ENCODE peak calls at places on chromosome 5, in seven cellular contexts. J is skeletal muscle cell, P is frontal cortex, M is T-helper 17 cell, A is NCI-H460, C is NCI-H146, X is lung microvascular endothelial cell. E is an unnamed sample.

GRCh38 chr5:158874814-158875213 is 224.9 kb downstream of the EBF1 start:
- DNase-seq in J (no peak), P (no peak), M (no peak), A (no peak), C (no peak), X (peak), E (no peak)

GRCh38 chr5:143758750-143759149 is 53.2 kb upstream of the HMHB1 start:
- DNase-seq in J (no peak), P (no peak), M (no peak), A (no peak), C (no peak), X (no peak), E (no peak)

GRCh38 chr5:56833325-56833724 is 18.0 kb downstream of the MAP3K1 start:
- DNase-seq in J (no peak), P (no peak), M (no peak), A (no peak), C (peak), X (no peak), E (no peak)

GRCh38 chr5:147483197-147483790 is 26.6 kb downstream of the DPYSL3 start:
- DNase-seq in J (no peak), P (no peak), M (no peak), A (no peak), C (peak), X (peak), E (no peak)

GRCh38 chr5:59390074-59390659 is 503.4 kb downstream of the PDE4D start:
- DNase-seq in J (no peak), P (no peak), M (no peak), A (peak), C (peak), X (peak), E (peak)

GRCh38 chr5:118808441-118808840 is 179.9 kb downstream of the DTWD2 start:
- DNase-seq in J (no peak), P (no peak), M (no peak), A (no peak), C (no peak), X (no peak), E (no peak)

GRCh38 chr5:119745976-119746375 is 116.6 kb downstream of the FAM170A start:
- DNase-seq in J (no peak), P (no peak), M (no peak), A (no peak), C (no peak), X (no peak), E (no peak)

GRCh38 chr5:80184235-80185023 is 71.4 kb downstream of the SERINC5 start:
- DNase-seq in J (no peak), P (no peak), M (no peak), A (peak), C (peak), X (no peak), E (peak)

GRCh38 chr5:119328753-119329602 is 26.8 kb upstream of the TNFAIP8 start:
- DNase-seq in J (peak), P (no peak), M (peak), A (peak), C (no peak), X (no peak), E (no peak)

GRCh38 chr5:94810281-94810680 is 191.8 kb downstream of the SLF1 start:
- DNase-seq in J (no peak), P (no peak), M (no peak), A (no peak), C (no peak), X (no peak), E (no peak)

GRCh38 chr5:124643306-124643705 is 103.1 kb downstream of the ZNF608 start:
- DNase-seq in J (no peak), P (no peak), M (no peak), A (no peak), C (no peak), X (no peak), E (no peak)

GRCh38 chr5:54259090-54259489 is 51.3 kb downstream of the ARL15 start:
- DNase-seq in J (peak), P (no peak), M (no peak), A (no peak), C (no peak), X (peak), E (no peak)

GRCh38 chr5:101677961-101678360 is 618.1 kb downstream of the SLCO4C1 start:
- DNase-seq in J (no peak), P (no peak), M (no peak), A (no peak), C (peak), X (no peak), E (no peak)

GRCh38 chr5:149636861-149637246 is 55.6 kb downstream of the ARHGEF37 start:
- DNase-seq in J (no peak), P (peak), M (no peak), A (peak), C (peak), X (peak), E (peak)

GRCh38 chr5:157479166-157479565 is 19.2 kb downstream of the NIPAL4 start:
- DNase-seq in J (no peak), P (no peak), M (no peak), A (no peak), C (no peak), X (no peak), E (peak)

GRCh38 chr5:674630-675011 is 18.5 kb downstream of the TPPP start:
- DNase-seq in J (no peak), P (no peak), M (no peak), A (no peak), C (no peak), X (no peak), E (peak)

GRCh38 chr5:80237243-80237642 is 18.6 kb downstream of the SERINC5 start:
- DNase-seq in J (no peak), P (no peak), M (no peak), A (no peak), C (no peak), X (no peak), E (no peak)

GRCh38 chr5:179275941-179276837 is 69.1 kb downstream of the ADAMTS2 start:
- DNase-seq in J (peak), P (no peak), M (no peak), A (no peak), C (no peak), X (no peak), E (no peak)

GRCh38 chr5:126846344-126846743 is 69.4 kb downstream of the LMNB1 start:
- DNase-seq in J (no peak), P (no peak), M (no peak), A (no peak), C (no peak), X (no peak), E (no peak)

GRCh38 chr5:114101153-114101552 is 260.7 kb upstream of the KCNN2 start:
- DNase-seq in J (peak), P (no peak), M (no peak), A (peak), C (peak), X (peak), E (peak)

GRCh38 chr5:170571331-170571731 is 67.5 kb downstream of the KCNIP1 start:
- DNase-seq in J (peak), P (no peak), M (no peak), A (no peak), C (no peak), X (peak), E (peak)

GRCh38 chr5:50724-51499 is 41.1 kb upstream of the PLEKHG4B start:
- DNase-seq in J (no peak), P (no peak), M (no peak), A (no peak), C (no peak), X (no peak), E (no peak)

GRCh38 chr5:112086740-112087139 is 329.7 kb upstream of the NREP start:
- DNase-seq in J (no peak), P (no peak), M (no peak), A (no peak), C (no peak), X (no peak), E (no peak)

GRCh38 chr5:97266576-97266975 is 83.5 kb upstream of the RIOK2 start:
- DNase-seq in J (no peak), P (no peak), M (no peak), A (no peak), C (no peak), X (peak), E (no peak)

GRCh38 chr5:1523793-1524480 is at the start of gene LPCAT1:
- DNase-seq in J (no peak), P (peak), M (peak), A (peak), C (peak), X (peak), E (peak)